ENCODE peak calls at places on chromosomes 16 and 17, in five cellular contexts. T is small intestine, N is AG09309, R is NB4, S is heart left ventricle. E is an unnamed sample.

GRCh38 chr16:4260360-4260759 is 12.5 kb downstream of the TFAP4 start:
- DNase-seq in S (no peak), N (no peak), R (no peak), T (peak; percentile 96), E (no peak)

GRCh38 chr16:3065069-3065741 is at the start of gene IL32:
- DNase-seq in T (peak; percentile 98), S (peak; percentile 82), R (no peak), N (no peak), E (peak; percentile 65)

GRCh38 chr17:34173221-34173620 is 81.9 kb upstream of the CCL2 start:
- DNase-seq in R (no peak), N (peak; percentile 20), S (no peak), T (no peak), E (no peak)

GRCh38 chr16:782766-783403 is 5.3 kb downstream of the RPUSD1 start:
- DNase-seq in S (no peak), N (no peak), T (peak; percentile 18), R (no peak), E (no peak)

GRCh38 chr17:62580947-62581346 is 46.5 kb upstream of the MRC2 start:
- DNase-seq in R (no peak), S (no peak), T (no peak), N (no peak), E (no peak)

GRCh38 chr17:4950075-4950756 is 703 bp upstream of the ENO3 start:
- DNase-seq in R (peak; percentile 54), S (peak; percentile 89), T (peak; percentile 67), N (no peak), E (peak; percentile 68)

GRCh38 chr16:69405757-69406156 is 18.7 kb upstream of the CYB5B start:
- DNase-seq in N (no peak), T (no peak), S (no peak), R (no peak), E (no peak)

GRCh38 chr17:39601758-39602532 is 5.8 kb downstream of the NEUROD2 start:
- DNase-seq in T (no peak), S (no peak), R (no peak), N (no peak), E (no peak)

GRCh38 chr17:75822119-75822799 is 21.9 kb downstream of the UNC13D start:
- DNase-seq in T (peak; percentile 48), S (peak; percentile 33), R (no peak), N (no peak), E (no peak)

GRCh38 chr17:42623732-42624596 is 14.5 kb downstream of the TUBG1 start:
- DNase-seq in R (no peak), S (no peak), T (peak; percentile 95), N (no peak), E (no peak)

GRCh38 chr16:674214-674881 is 1.1 kb upstream of the RHBDL1 start:
- DNase-seq in R (no peak), T (no peak), S (no peak), N (no peak), E (no peak)

GRCh38 chr17:50533720-50534148 is 1.2 kb downstream of the EPN3 start:
- DNase-seq in T (peak; percentile 94), R (no peak), N (no peak), S (peak; percentile 70), E (no peak)

GRCh38 chr17:5630434-5630833 is 46.1 kb upstream of the NLRP1 start:
- DNase-seq in N (peak; percentile 10), R (no peak), S (no peak), T (no peak), E (no peak)

GRCh38 chr17:80113033-80113484 is 11.7 kb downstream of the GAA start:
- DNase-seq in T (no peak), S (no peak), R (no peak), N (no peak), E (no peak)

GRCh38 chr17:13337864-13338371 is 263.8 kb downstream of the HS3ST3A1 start:
- DNase-seq in T (peak; percentile 51), R (peak; percentile 66), N (peak; percentile 32), S (no peak), E (peak; percentile 44)

GRCh38 chr17:29612094-29612403 is 10.7 kb downstream of the CORO6 start:
- DNase-seq in R (no peak), T (no peak), N (no peak), S (no peak), E (no peak)

GRCh38 chr16:70600730-70601129 is 45.6 kb upstream of the IL34 start:
- DNase-seq in N (no peak), T (no peak), S (no peak), R (no peak), E (no peak)

GRCh38 chr17:9166678-9167077 is 145.4 kb downstream of the NTN1 start:
- DNase-seq in S (no peak), R (no peak), T (no peak), N (no peak), E (no peak)

GRCh38 chr16:87809150-87809902 is 43.5 kb upstream of the KLHDC4 start:
- DNase-seq in T (no peak), S (no peak), N (no peak), R (peak; percentile 90), E (peak; percentile 92)

GRCh38 chr16:81937305-81938038 is 73.8 kb downstream of the SDR42E1 start:
- DNase-seq in S (peak; percentile 34), N (no peak), R (no peak), T (no peak), E (no peak)

GRCh38 chr17:68343976-68344375 is 52.7 kb downstream of the ARSG start:
- DNase-seq in N (no peak), T (no peak), S (no peak), R (peak; percentile 86), E (no peak)

GRCh38 chr16:82881517-82881916 is 254.7 kb downstream of the CDH13 start:
- DNase-seq in S (no peak), R (no peak), N (no peak), T (no peak), E (no peak)

GRCh38 chr16:13453325-13453724 is 466.6 kb upstream of the ERCC4 start:
- DNase-seq in S (no peak), N (no peak), R (no peak), T (no peak), E (peak; percentile 43)

DNA sequence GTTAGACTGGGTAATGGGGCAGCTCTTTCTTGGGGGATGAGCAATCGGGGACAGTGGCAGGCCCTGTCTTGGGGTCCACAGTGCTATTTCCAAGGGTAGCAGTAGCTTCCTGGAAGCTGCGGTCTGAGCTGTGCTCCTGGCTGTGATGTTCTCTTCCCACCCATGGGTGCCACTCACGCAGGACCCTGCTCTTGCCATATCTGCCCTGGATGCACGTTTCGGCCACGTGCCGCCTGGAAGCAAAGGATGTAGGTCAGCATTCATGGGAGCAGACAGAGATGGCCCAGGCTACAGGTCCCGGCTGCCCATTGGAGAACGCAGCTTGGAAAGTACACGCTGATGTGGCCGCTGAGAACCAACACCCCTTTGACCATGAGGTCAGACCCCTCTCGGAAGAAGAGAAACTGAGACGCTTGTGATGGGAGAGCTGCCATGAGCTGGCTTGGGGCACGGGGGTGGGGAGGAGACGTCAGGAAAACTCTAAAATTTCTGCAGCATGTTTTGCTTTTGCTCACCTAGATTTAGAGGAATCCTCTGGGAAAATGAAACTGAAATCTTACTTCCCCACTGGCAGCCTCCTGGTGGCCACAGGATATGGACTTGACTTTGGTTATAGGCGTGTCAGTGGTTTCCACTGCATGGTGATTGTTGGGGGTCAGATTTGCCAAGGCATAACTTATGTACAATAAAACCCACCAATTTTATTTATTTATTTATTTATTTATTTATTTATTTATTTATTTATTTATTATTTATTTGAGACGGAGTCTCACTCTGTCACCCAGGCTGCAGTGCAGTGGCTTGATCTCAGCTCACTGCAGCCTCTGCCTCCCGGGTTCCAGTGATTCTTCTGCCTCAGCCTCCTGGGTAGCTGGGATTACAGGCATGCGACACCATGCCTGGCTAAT is 36.2 kb upstream of the IRF8 start:
- DNase-seq in N (no peak), S (no peak), R (no peak), T (peak; percentile 42), E (no peak)
- H3K4me3 ChIP-seq in N (no peak overlapping the region), S (no peak overlapping the region), R (no peak overlapping the region), T (no peak overlapping the region), E (no peak overlapping the region)

GRCh38 chr17:3915642-3916012 is 638 bp downstream of the P2RX1 start:
- DNase-seq in R (peak; percentile 45), N (no peak), S (no peak), T (no peak), E (no peak)
- H3K4me3 ChIP-seq in R (peak overlapping the region; percentile 75), N (no peak overlapping the region), S (no peak overlapping the region), T (peak overlapping the region; percentile 6), E (no peak overlapping the region)

GRCh38 chr16:85290626-85291301 is 178.5 kb upstream of the CIBAR2 start:
- DNase-seq in T (no peak), N (no peak), S (no peak), R (no peak), E (no peak)

GRCh38 chr16:85288341-85288868 is 176.1 kb upstream of the CIBAR2 start:
- DNase-seq in T (no peak), N (no peak), R (no peak), S (no peak), E (no peak)

GRCh38 chr16:85288869-85289660 is 176.8 kb upstream of the CIBAR2 start:
- DNase-seq in R (no peak), N (no peak), T (peak; percentile 38), S (no peak), E (no peak)

GRCh38 chr16:85291302-85292148 is 179.3 kb upstream of the CIBAR2 start:
- DNase-seq in R (peak; percentile 79), T (no peak), N (no peak), S (peak; percentile 65), E (no peak)

DNA sequence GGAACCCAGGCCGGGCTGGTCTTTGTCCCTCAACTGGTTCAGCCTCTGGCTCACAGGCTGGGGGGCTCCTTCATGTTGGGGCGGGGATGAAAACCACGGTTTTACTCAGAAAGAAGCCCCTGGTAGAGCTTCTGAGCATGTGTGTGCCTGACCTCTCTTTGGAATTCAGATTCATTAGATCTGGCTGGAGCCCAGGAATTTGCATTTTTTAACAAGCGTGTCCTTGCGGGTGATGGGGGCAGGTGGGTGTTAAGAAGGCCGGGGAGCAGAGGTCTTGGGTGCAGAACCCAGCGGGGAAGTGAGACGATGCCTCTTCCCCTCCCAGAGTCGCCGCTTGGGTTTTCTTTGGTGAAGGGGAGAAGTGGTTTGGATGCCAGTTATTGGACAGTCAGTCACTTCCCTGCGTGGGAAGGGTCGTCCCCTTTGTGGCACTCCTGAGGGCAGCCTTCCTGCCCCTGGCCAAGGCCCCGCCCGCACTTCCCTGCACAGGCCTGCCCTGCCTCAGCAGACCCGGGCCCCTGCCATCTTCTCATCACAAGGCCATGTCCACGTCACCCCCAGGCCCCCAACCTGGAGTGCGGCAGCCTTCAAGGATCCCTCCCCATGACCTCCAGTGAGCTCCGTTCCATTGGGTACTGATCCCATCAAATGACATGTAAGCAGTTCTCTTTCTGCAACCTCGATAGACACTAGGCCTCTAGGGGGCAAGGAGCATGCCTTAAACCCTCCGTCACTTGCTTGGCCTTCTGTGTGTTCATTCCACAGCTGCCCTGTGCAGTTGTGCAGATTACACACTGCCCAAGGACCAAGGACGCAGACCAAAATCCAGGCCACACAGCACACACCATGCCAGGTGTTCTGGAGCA is 177.7 kb upstream of the CIBAR2 start:
- DNase-seq in S (no peak), R (no peak), T (no peak), N (no peak), E (no peak)
- H3K4me3 ChIP-seq in S (no peak overlapping the region), R (no peak overlapping the region), T (no peak overlapping the region), N (no peak overlapping the region), E (no peak overlapping the region)

DNA sequence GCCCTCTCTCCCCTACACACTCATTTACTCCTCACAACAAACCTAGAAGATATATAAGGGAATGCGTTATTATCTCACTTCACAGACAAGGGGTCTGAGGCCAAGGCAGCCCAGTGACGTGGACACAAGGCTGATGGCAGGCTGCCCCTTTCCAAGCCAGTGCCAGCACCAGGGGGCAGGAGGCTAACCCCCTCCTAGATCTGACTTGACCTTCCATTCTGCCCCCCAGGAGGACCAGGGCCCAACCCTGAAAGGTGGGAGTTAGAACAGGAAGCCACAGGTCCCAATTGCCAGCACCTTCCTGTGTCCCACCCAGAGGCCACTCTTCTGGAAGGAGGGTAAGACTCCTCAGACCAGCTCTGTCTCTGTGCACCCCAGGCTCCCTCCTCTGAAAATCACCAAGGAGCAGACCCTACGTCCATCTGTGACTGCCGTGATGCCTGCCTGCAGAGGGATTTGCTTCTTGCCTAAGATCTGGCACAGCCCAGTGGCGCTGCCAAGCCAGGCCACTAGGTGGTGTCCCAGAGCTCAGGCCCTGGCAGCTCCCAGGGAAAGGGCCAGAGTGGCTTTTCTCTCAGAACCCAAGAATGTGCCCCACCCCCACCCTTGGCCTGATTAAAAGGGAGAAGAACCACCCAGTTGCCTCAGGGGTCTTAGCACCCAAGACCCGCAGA is 42.4 kb upstream of the MRPS23 start:
- DNase-seq in N (peak; percentile 71), T (peak; percentile 83), R (peak; percentile 83), S (peak; percentile 91), E (peak; percentile 82)
- H3K4me3 ChIP-seq in N (no peak overlapping the region), T (no peak overlapping the region), R (no peak overlapping the region), S (no peak overlapping the region), E (no peak overlapping the region)

E was measured in GM12865.